ENCODE peak calls at places on chromosomes 7 and 10, in six cellular contexts. One of them, this sample, is unnamed.

GRCh38 chr7:93535616-93536015 is 38.9 kb downstream of the CALCR start:
- DNase-seq in GM23248: no peak
- DNase-seq in HCT116: no peak
- DNase-seq in colonic mucosa: no peak
- DNase-seq in stimulated activated CD8-positive, alpha-beta memory T cell treated with anti-CD3 and anti-CD28 coated beads, Interleukin-4, amount 100 ng/mL, for 24 hours: no peak
- DNase-seq in progenitor cell of endocrine pancreas: no peak
- DNase-seq in this sample: no peak

GRCh38 chr10:86940677-86941076 is 16.7 kb downstream of the MMRN2 start:
- DNase-seq in colonic mucosa: peak
- DNase-seq in GM23248: no peak
- DNase-seq in HCT116: no peak
- DNase-seq in progenitor cell of endocrine pancreas: no peak
- DNase-seq in stimulated activated CD8-positive, alpha-beta memory T cell treated with anti-CD3 and anti-CD28 coated beads, Interleukin-4, amount 100 ng/mL, for 24 hours: no peak
- DNase-seq in this sample: no peak

GRCh38 chr7:149223176-149223575 is 16.3 kb upstream of the ZNF212 start:
- DNase-seq in stimulated activated CD8-positive, alpha-beta memory T cell treated with anti-CD3 and anti-CD28 coated beads, Interleukin-4, amount 100 ng/mL, for 24 hours: no peak
- DNase-seq in progenitor cell of endocrine pancreas: no peak
- DNase-seq in colonic mucosa: no peak
- DNase-seq in GM23248: no peak
- DNase-seq in HCT116: no peak
- DNase-seq in this sample: no peak

GRCh38 chr10:29993319-29993876 is 66.0 kb downstream of the JCAD start:
- DNase-seq in stimulated activated CD8-positive, alpha-beta memory T cell treated with anti-CD3 and anti-CD28 coated beads, Interleukin-4, amount 100 ng/mL, for 24 hours: no peak
- DNase-seq in HCT116: no peak
- DNase-seq in colonic mucosa: no peak
- DNase-seq in progenitor cell of endocrine pancreas: no peak
- DNase-seq in GM23248: no peak
- DNase-seq in this sample: no peak

GRCh38 chr10:132924046-132924952 is 18.1 kb downstream of the CFAP46 start:
- DNase-seq in GM23248: no peak
- DNase-seq in progenitor cell of endocrine pancreas: no peak
- DNase-seq in HCT116: no peak
- DNase-seq in colonic mucosa: no peak
- DNase-seq in stimulated activated CD8-positive, alpha-beta memory T cell treated with anti-CD3 and anti-CD28 coated beads, Interleukin-4, amount 100 ng/mL, for 24 hours: no peak
- DNase-seq in this sample: no peak

GRCh38 chr10:24463683-24464426 is 254.9 kb downstream of the KIAA1217 start:
- DNase-seq in colonic mucosa: peak
- DNase-seq in stimulated activated CD8-positive, alpha-beta memory T cell treated with anti-CD3 and anti-CD28 coated beads, Interleukin-4, amount 100 ng/mL, for 24 hours: no peak
- DNase-seq in GM23248: peak
- DNase-seq in HCT116: no peak
- DNase-seq in progenitor cell of endocrine pancreas: no peak
- DNase-seq in this sample: no peak

GRCh38 chr10:35523670-35524225 is 81.4 kb upstream of the GJD4 start:
- DNase-seq in stimulated activated CD8-positive, alpha-beta memory T cell treated with anti-CD3 and anti-CD28 coated beads, Interleukin-4, amount 100 ng/mL, for 24 hours: no peak
- DNase-seq in HCT116: no peak
- DNase-seq in progenitor cell of endocrine pancreas: no peak
- DNase-seq in colonic mucosa: no peak
- DNase-seq in GM23248: no peak
- DNase-seq in this sample: no peak

GRCh38 chr7:64559206-64559605 is 3.7 kb downstream of the ZNF680 start:
- DNase-seq in GM23248: peak
- DNase-seq in HCT116: no peak
- DNase-seq in progenitor cell of endocrine pancreas: no peak
- DNase-seq in stimulated activated CD8-positive, alpha-beta memory T cell treated with anti-CD3 and anti-CD28 coated beads, Interleukin-4, amount 100 ng/mL, for 24 hours: no peak
- DNase-seq in colonic mucosa: no peak
- DNase-seq in this sample: no peak

GRCh38 chr10:95394161-95394880 is 103.5 kb upstream of the PDLIM1 start:
- DNase-seq in progenitor cell of endocrine pancreas: no peak
- DNase-seq in stimulated activated CD8-positive, alpha-beta memory T cell treated with anti-CD3 and anti-CD28 coated beads, Interleukin-4, amount 100 ng/mL, for 24 hours: no peak
- DNase-seq in HCT116: peak
- DNase-seq in GM23248: peak
- DNase-seq in colonic mucosa: no peak
- DNase-seq in this sample: no peak

GRCh38 chr7:29113384-29114102 is 32.8 kb downstream of the CPVL start:
- DNase-seq in HCT116: peak
- DNase-seq in progenitor cell of endocrine pancreas: no peak
- DNase-seq in GM23248: peak
- DNase-seq in colonic mucosa: peak
- DNase-seq in stimulated activated CD8-positive, alpha-beta memory T cell treated with anti-CD3 and anti-CD28 coated beads, Interleukin-4, amount 100 ng/mL, for 24 hours: no peak
- DNase-seq in this sample: no peak

GRCh38 chr7:114527589-114527988 is 113.0 kb downstream of the FOXP2 start:
- DNase-seq in GM23248: no peak
- DNase-seq in progenitor cell of endocrine pancreas: no peak
- DNase-seq in stimulated activated CD8-positive, alpha-beta memory T cell treated with anti-CD3 and anti-CD28 coated beads, Interleukin-4, amount 100 ng/mL, for 24 hours: no peak
- DNase-seq in colonic mucosa: no peak
- DNase-seq in HCT116: no peak
- DNase-seq in this sample: no peak

GRCh38 chr7:4282434-4283223 is 399.5 kb upstream of the FOXK1 start:
- DNase-seq in GM23248: peak
- DNase-seq in colonic mucosa: no peak
- DNase-seq in stimulated activated CD8-positive, alpha-beta memory T cell treated with anti-CD3 and anti-CD28 coated beads, Interleukin-4, amount 100 ng/mL, for 24 hours: no peak
- DNase-seq in progenitor cell of endocrine pancreas: no peak
- DNase-seq in HCT116: no peak
- DNase-seq in this sample: no peak

GRCh38 chr10:9786576-9786975 is 1231.1 kb upstream of the CELF2 start:
- DNase-seq in progenitor cell of endocrine pancreas: no peak
- DNase-seq in stimulated activated CD8-positive, alpha-beta memory T cell treated with anti-CD3 and anti-CD28 coated beads, Interleukin-4, amount 100 ng/mL, for 24 hours: no peak
- DNase-seq in GM23248: peak
- DNase-seq in colonic mucosa: no peak
- DNase-seq in HCT116: no peak
- DNase-seq in this sample: no peak

GRCh38 chr7:67019562-67020390 is 23.1 kb downstream of the TYW1 start:
- DNase-seq in stimulated activated CD8-positive, alpha-beta memory T cell treated with anti-CD3 and anti-CD28 coated beads, Interleukin-4, amount 100 ng/mL, for 24 hours: no peak
- DNase-seq in HCT116: no peak
- DNase-seq in GM23248: peak
- DNase-seq in progenitor cell of endocrine pancreas: no peak
- DNase-seq in colonic mucosa: no peak
- DNase-seq in this sample: no peak

GRCh38 chr7:100493476-100494264 is 9.9 kb downstream of the NYAP1 start:
- DNase-seq in progenitor cell of endocrine pancreas: no peak
- DNase-seq in HCT116: no peak
- DNase-seq in colonic mucosa: no peak
- DNase-seq in stimulated activated CD8-positive, alpha-beta memory T cell treated with anti-CD3 and anti-CD28 coated beads, Interleukin-4, amount 100 ng/mL, for 24 hours: peak
- DNase-seq in GM23248: no peak
- DNase-seq in this sample: peak

GRCh38 chr10:115937756-115938032 is 335.3 kb downstream of the GFRA1 start:
- DNase-seq in GM23248: peak
- DNase-seq in colonic mucosa: no peak
- DNase-seq in progenitor cell of endocrine pancreas: no peak
- DNase-seq in HCT116: no peak
- DNase-seq in stimulated activated CD8-positive, alpha-beta memory T cell treated with anti-CD3 and anti-CD28 coated beads, Interleukin-4, amount 100 ng/mL, for 24 hours: no peak
- DNase-seq in this sample: no peak

GRCh38 chr7:149882264-149883048 is 8.7 kb downstream of the ATP6V0E2 start:
- DNase-seq in GM23248: no peak
- DNase-seq in colonic mucosa: peak
- DNase-seq in HCT116: no peak
- DNase-seq in progenitor cell of endocrine pancreas: no peak
- DNase-seq in stimulated activated CD8-positive, alpha-beta memory T cell treated with anti-CD3 and anti-CD28 coated beads, Interleukin-4, amount 100 ng/mL, for 24 hours: no peak
- DNase-seq in this sample: no peak

GRCh38 chr10:99533496-99534455 is 1.0 kb downstream of the NKX2-3 start:
- DNase-seq in progenitor cell of endocrine pancreas: no peak
- DNase-seq in stimulated activated CD8-positive, alpha-beta memory T cell treated with anti-CD3 and anti-CD28 coated beads, Interleukin-4, amount 100 ng/mL, for 24 hours: no peak
- DNase-seq in colonic mucosa: no peak
- DNase-seq in GM23248: no peak
- DNase-seq in HCT116: no peak
- DNase-seq in this sample: no peak

This sample was measured in stimulated activated CD4-positive, alpha-beta T cell treated with anti-CD3 and anti-CD28 coated beads, Interleukin-12 subunit alpha, Interleukin-12 subunit beta, amount 100 ng/mL, for 48 hours.